ENCODE peak calls at places on chromosomes 1 and 21, in seven cellular contexts. P is CD8-positive, alpha-beta T cell; T is IMR-90; I is A673; R is sigmoid colon; J is AG04450; G is tibial artery. O is an unnamed sample.

GRCh38 chr21:15122241-15122640 is 57.4 kb upstream of the NRIP1 start:
- DNase-seq in P (no peak), R (no peak), I (no peak), T (no peak), G (no peak), J (no peak), O (no peak)

GRCh38 chr1:2216767-2217058 is 11.4 kb upstream of the SKI start:
- DNase-seq in T (no peak), J (no peak), G (no peak), R (no peak), P (no peak), I (no peak), O (no peak)

GRCh38 chr21:44907225-44907965 is 13.3 kb downstream of the ITGB2 start:
- DNase-seq in J (no peak), I (peak; percentile 33), T (no peak), P (no peak), G (no peak), R (peak; percentile 80), O (no peak)

GRCh38 chr1:75985827-75986226 is 53.6 kb upstream of the ASB17 start:
- DNase-seq in I (no peak), R (no peak), P (no peak), G (no peak), T (peak; percentile 47), J (no peak), O (no peak)

GRCh38 chr1:31923905-31924304 is 14.3 kb downstream of the PTP4A2 start:
- DNase-seq in P (no peak), T (no peak), R (no peak), G (no peak), I (no peak), J (no peak), O (no peak)

GRCh38 chr1:182215797-182216196 is 154.3 kb upstream of the ZNF648 start:
- DNase-seq in R (no peak), P (no peak), G (no peak), I (peak; percentile 14), T (no peak), J (no peak), O (no peak)

GRCh38 chr1:206935491-206936067 is 10.7 kb downstream of the PIGR start:
- DNase-seq in G (no peak), R (no peak), I (no peak), T (peak; percentile 7), P (no peak), J (peak; percentile 2), O (peak; percentile 52)

GRCh38 chr21:34690793-34691175 is 22.0 kb downstream of the CLIC6 start:
- DNase-seq in G (no peak), I (no peak), J (no peak), T (no peak), R (no peak), P (no peak), O (no peak)

GRCh38 chr1:29251164-29252130 is 15.1 kb downstream of the PTPRU start:
- DNase-seq in P (no peak), I (no peak), J (no peak), R (no peak), T (no peak), G (no peak), O (no peak)

GRCh38 chr1:218365600-218365999 is 20.5 kb downstream of the TGFB2 start:
- DNase-seq in I (no peak), T (no peak), P (no peak), R (peak; percentile 75), J (no peak), G (peak; percentile 77), O (no peak)

GRCh38 chr1:40593449-40594186 is 62.2 kb downstream of the ZNF684 start:
- DNase-seq in T (no peak), I (no peak), G (no peak), J (no peak), P (no peak), R (no peak), O (no peak)

GRCh38 chr1:38084700-38085099 is 38.1 kb upstream of the POU3F1 start:
- DNase-seq in G (no peak), R (no peak), P (no peak), T (no peak), I (no peak), J (no peak), O (no peak)

GRCh38 chr1:53024117-53024516 is 37.9 kb upstream of the PODN start:
- DNase-seq in I (no peak), P (no peak), R (no peak), J (no peak), T (no peak), G (no peak), O (no peak)

GRCh38 chr1:235998812-235999211 is 66.1 kb downstream of the NID1 start:
- DNase-seq in P (peak; percentile 10), I (no peak), G (no peak), T (no peak), J (no peak), R (no peak), O (no peak)

GRCh38 chr1:83693409-83694126 is 305.4 kb downstream of the TTLL7 start:
- DNase-seq in J (no peak), P (no peak), I (peak; percentile 63), G (no peak), R (no peak), T (no peak), O (no peak)

GRCh38 chr1:46183119-46183842 is 7.0 kb upstream of the P3R3URF start:
- DNase-seq in G (peak; percentile 78), J (peak; percentile 63), R (peak; percentile 72), T (peak; percentile 95), I (peak; percentile 35), P (no peak), O (peak; percentile 75)

GRCh38 chr1:3639397-3639911 is 10.4 kb downstream of the WRAP73 start:
- DNase-seq in P (no peak), J (no peak), T (no peak), I (no peak), G (no peak), R (no peak), O (no peak)

GRCh38 chr1:160096491-160097116 is 1.8 kb downstream of the IGSF8 start:
- DNase-seq in I (no peak), P (no peak), R (peak; percentile 85), J (no peak), T (peak; percentile 52), G (peak; percentile 77), O (no peak)

GRCh38 chr1:48617227-48617626 is 145.2 kb upstream of the SPATA6 start:
- DNase-seq in I (no peak), G (no peak), R (no peak), T (no peak), J (no peak), P (no peak), O (no peak)

GRCh38 chr1:161260939-161261858 is 2.7 kb downstream of the PCP4L1 start:
- DNase-seq in G (no peak), R (no peak), P (no peak), J (no peak), I (peak; percentile 10), T (no peak), O (no peak)

GRCh38 chr1:7198664-7199063 is 413.4 kb downstream of the CAMTA1 start:
- DNase-seq in I (no peak), R (no peak), G (no peak), T (no peak), P (no peak), J (no peak), O (no peak)

GRCh38 chr1:7199077-7199779 is 414.0 kb downstream of the CAMTA1 start:
- DNase-seq in J (no peak), T (no peak), R (no peak), P (no peak), I (peak; percentile 64), G (no peak), O (no peak)
- TF ChIP-seq CTCF in J (no peak), T (no peak), R (no peak), P (no peak), I (no peak), G (no peak), O (no peak)

DNA sequence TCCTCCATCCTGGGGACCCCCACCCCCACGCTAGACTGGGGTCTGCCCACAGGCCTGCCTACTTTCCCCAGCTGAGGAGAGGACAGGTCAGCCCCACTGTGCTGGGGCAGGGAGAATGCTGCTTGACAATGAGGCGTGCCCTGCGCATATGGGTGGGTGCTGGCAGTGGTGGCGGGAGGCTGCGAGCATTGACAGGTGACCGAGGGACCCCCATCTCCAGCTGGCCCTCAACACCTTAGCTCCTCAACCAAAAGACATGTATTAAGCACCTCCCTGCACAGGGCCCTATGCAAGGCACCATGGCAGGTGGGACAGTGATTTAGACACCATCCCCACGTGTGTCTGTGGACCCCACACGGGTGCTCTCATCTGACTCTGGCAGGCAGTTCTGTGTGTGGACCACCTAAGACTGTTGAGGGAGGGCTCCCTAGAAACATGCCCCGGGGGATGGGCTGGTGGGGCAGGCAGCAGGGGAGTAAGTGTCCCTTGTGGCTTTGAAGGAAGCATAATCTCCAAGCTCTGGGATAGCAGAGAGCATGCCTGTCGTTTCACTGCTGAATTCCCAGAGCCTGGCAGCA is 18.4 kb upstream of the ALX3 start:
- DNase-seq in P (no peak), T (no peak), R (no peak), I (no peak), J (no peak), G (no peak), O (no peak)
- H3K27me3 ChIP-seq in P (peaks cover 7% of the 10 kb centered on the region), T (peaks cover 70% of the 10 kb centered on the region), R (no peaks in the 10 kb centered on the region), I (peaks cover 68% of the 10 kb centered on the region), J (peaks cover 66% of the 10 kb centered on the region), G (no peaks in the 10 kb centered on the region), O (no peaks in the 10 kb centered on the region)

DNA sequence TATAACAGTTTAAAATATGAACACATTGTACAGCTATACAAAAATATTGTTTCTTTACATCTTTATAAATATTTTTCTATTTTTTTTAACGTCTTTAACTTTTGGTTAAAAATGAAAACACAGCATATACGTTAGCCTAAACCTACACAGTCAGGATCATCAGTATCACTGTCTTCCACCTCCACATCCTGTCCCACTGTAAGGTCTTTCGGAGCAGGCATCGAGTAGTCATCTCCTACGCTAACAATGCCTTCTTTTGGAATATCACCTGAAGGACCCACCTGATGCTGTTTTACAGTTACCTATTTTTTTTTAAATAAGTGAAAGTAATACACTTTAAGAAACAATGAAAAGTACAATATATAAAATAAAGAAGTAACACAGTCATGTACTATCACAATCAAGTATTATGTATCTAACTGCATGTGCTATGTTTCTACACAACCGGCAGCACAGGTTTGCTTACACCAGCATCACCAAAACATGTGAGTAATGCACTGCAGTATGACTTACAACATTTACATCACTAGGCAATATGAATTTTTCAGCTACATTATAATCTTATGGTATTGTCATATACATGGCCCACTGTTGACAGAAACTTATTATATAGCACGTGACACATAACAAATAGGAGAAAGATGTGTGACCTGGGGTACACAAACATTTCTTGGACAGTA is 254.4 kb downstream of the AKT3 start:
- DNase-seq in J (peak; percentile 32), T (peak; percentile 89), I (no peak), G (no peak), R (no peak), P (no peak), O (no peak)
- H3K4me3 ChIP-seq in J (no peak overlapping the region), T (no peak overlapping the region), I (no peak overlapping the region), G (no peak overlapping the region), R (no peak overlapping the region), P (no peak overlapping the region), O (no peak overlapping the region)

GRCh38 chr1:33001282-33001681 is 35.4 kb downstream of the AK2 start:
- DNase-seq in T (no peak), I (no peak), P (no peak), R (no peak), J (no peak), G (no peak), O (no peak)
- TF ChIP-seq CTCF in T (no peak), I (peak; percentile 26), P (peak; percentile 29), R (no peak), J (no peak), G (no peak), O (no peak)

O was measured in lung.